ENCODE peak calls at places on chromosome 19, in six cellular contexts. C is DMS 273 treated with DMSO at 0.1 percent for 48 hours; V is activated effector memory CD4-positive, alpha-beta T cell treated with Interleukin-2 at 50 U/mL for 16 hours; O is EH; Q is HFFc6; I is NCI-H510A. F is an unnamed sample.
A peak's percentile ranks its signal among the peaks of the same experiment; 100 is the strongest.

GRCh38 chr19:58554494-58555368 is at the start of gene CHMP2A:
- DNase-seq in I (no peak), Q (peak; percentile 97), V (peak; percentile 96), C (no peak), O (peak; percentile 97), F (peak; percentile 98)

GRCh38 chr19:40693896-40694295 is 3.4 kb upstream of the NUMBL start:
- DNase-seq in C (no peak), O (no peak), Q (no peak), V (no peak), I (no peak), F (no peak)

GRCh38 chr19:43775299-43775890 is 5.4 kb downstream of the KCNN4 start:
- DNase-seq in V (no peak), O (no peak), Q (no peak), I (no peak), C (no peak), F (no peak)

GRCh38 chr19:54186934-54187381 is 2.4 kb downstream of the MBOAT7 start:
- DNase-seq in V (no peak), Q (no peak), O (no peak), C (no peak), I (no peak), F (no peak)

GRCh38 chr19:34457446-34457845 is 24.1 kb upstream of the WTIP start:
- DNase-seq in Q (no peak), I (no peak), C (no peak), V (no peak), O (no peak), F (no peak)

GRCh38 chr19:34712606-34713261 is 21.3 kb upstream of the ZNF181 start:
- DNase-seq in V (no peak), O (peak; percentile 79), I (peak; percentile 24), Q (peak; percentile 71), C (peak; percentile 54), F (peak; percentile 64)

GRCh38 chr19:15015946-15016542 is 33.2 kb upstream of the CASP14 start:
- DNase-seq in O (peak; percentile 32), I (no peak), C (no peak), V (no peak), Q (no peak), F (peak; percentile 71)

GRCh38 chr19:35038623-35039512 is 2.7 kb upstream of the HPN start:
- DNase-seq in C (peak; percentile 82), Q (no peak), I (no peak), O (no peak), V (no peak), F (peak; percentile 51)

GRCh38 chr19:7874080-7874856 is at the start of gene PRR36:
- DNase-seq in C (peak; percentile 22), I (peak; percentile 91), O (no peak), V (no peak), Q (no peak), F (peak; percentile 85)

GRCh38 chr19:32702010-32702409 is 10.4 kb downstream of the NUDT19 start:
- DNase-seq in I (no peak), V (no peak), O (no peak), C (no peak), Q (no peak), F (peak; percentile 42)